ENCODE peak calls at places on chromosomes 4 and X, in ten cellular contexts. O is transverse colon, D is left ventricle myocardium inferior, Y is thoracic aorta, Q is heart right ventricle, N is endodermal cell, V is lung, J is upper lobe of left lung, E is uterus, F is K562. S is an unnamed sample.

GRCh38 chrX:55709735-55710134 is 7.8 kb upstream of the RRAGB start:
- DNase-seq in N (no peak), Y (no peak), O (no peak), J (no peak), E (no peak), D (no peak), V (no peak), Q (no peak), F (no peak), S (no peak)

GRCh38 chr4:1775731-1776500 is 17.2 kb upstream of the FGFR3 start:
- DNase-seq in E (no peak), N (peak), J (no peak), Y (no peak), D (no peak), F (no peak), Q (no peak), V (no peak), O (no peak), S (no peak)

GRCh38 chr4:138869631-138870030 is 145.9 kb upstream of the NOCT start:
- DNase-seq in Y (no peak), O (no peak), D (peak), E (no peak), J (no peak), N (no peak), V (no peak), F (no peak), Q (peak), S (no peak)

GRCh38 chr4:19927381-19927780 is 324.3 kb upstream of the SLIT2 start:
- DNase-seq in D (no peak), V (no peak), F (no peak), J (no peak), Q (no peak), Y (no peak), E (no peak), N (no peak), O (no peak), S (no peak)

GRCh38 chr4:12118651-12119213 is 690.0 kb upstream of the HS3ST1 start:
- DNase-seq in O (no peak), Q (no peak), Y (no peak), V (no peak), F (no peak), E (no peak), N (no peak), D (no peak), J (no peak), S (no peak)

GRCh38 chrX:111837226-111837625 is 38.8 kb upstream of the TRPC5OS start:
- DNase-seq in Q (no peak), J (no peak), V (no peak), N (peak), O (no peak), D (no peak), F (no peak), E (no peak), Y (no peak), S (no peak)

GRCh38 chr4:188818300-188818699 is 679.1 kb downstream of the TRIML1 start:
- DNase-seq in V (no peak), N (no peak), J (no peak), Y (no peak), E (no peak), O (no peak), Q (no peak), D (no peak), F (no peak), S (no peak)

GRCh38 chr4:7828926-7829325 is 110.7 kb downstream of the AFAP1 start:
- DNase-seq in Y (no peak), E (no peak), Q (no peak), J (no peak), O (no peak), D (no peak), N (no peak), V (no peak), F (no peak), S (no peak)

GRCh38 chrX:133290076-133290475 is 71.9 kb upstream of the TFDP3 start:
- DNase-seq in O (no peak), E (no peak), Y (no peak), N (no peak), F (no peak), V (no peak), J (no peak), Q (no peak), D (no peak), S (no peak)

GRCh38 chr4:78149737-78150136 is 92.6 kb downstream of the FRAS1 start:
- DNase-seq in F (no peak), J (no peak), Q (no peak), N (peak), E (no peak), Y (no peak), V (no peak), D (no peak), O (no peak), S (no peak)

GRCh38 chr4:159042097-159042605 is 60.7 kb upstream of the RAPGEF2 start:
- DNase-seq in J (no peak), Y (no peak), E (no peak), F (peak), Q (peak), V (peak), O (peak), D (no peak), N (no peak), S (no peak)

GRCh38 chr4:38190717-38191178 is 230.6 kb downstream of the PTTG2 start:
- DNase-seq in E (no peak), F (no peak), D (peak), O (no peak), J (no peak), Y (peak), N (no peak), V (no peak), Q (peak), S (peak)

GRCh38 chrX:31092970-31093638 is 21.3 kb upstream of the FTHL17 start:
- DNase-seq in Y (no peak), J (no peak), F (no peak), Q (no peak), O (no peak), E (no peak), V (no peak), D (no peak), N (no peak), S (no peak)

GRCh38 chr4:77734928-77735327 is 84.2 kb downstream of the CNOT6L start:
- DNase-seq in N (peak), V (no peak), J (no peak), D (no peak), O (peak), Y (no peak), E (no peak), F (peak), Q (no peak), S (no peak)

GRCh38 chrX:38275615-38276014 is 51.7 kb downstream of the RPGR start:
- DNase-seq in E (no peak), Y (no peak), O (no peak), D (no peak), J (no peak), N (no peak), Q (no peak), V (no peak), F (no peak), S (no peak)

GRCh38 chrX:83022020-83022419 is 486.1 kb upstream of the POU3F4 start:
- DNase-seq in F (no peak), O (no peak), D (no peak), N (peak), J (no peak), E (no peak), Y (no peak), V (no peak), Q (no peak), S (no peak)

GRCh38 chrX:11509786-11510185 is 155.9 kb downstream of the ARHGAP6 start:
- DNase-seq in O (no peak), Y (no peak), F (no peak), J (no peak), N (no peak), D (no peak), Q (no peak), V (no peak), E (no peak), S (no peak)

GRCh38 chr4:38115601-38116000 is 155.4 kb downstream of the PTTG2 start:
- DNase-seq in Q (no peak), E (no peak), Y (no peak), O (no peak), D (no peak), N (no peak), F (no peak), J (no peak), V (no peak), S (no peak)

GRCh38 chr4:1910643-1911042 is 39.5 kb downstream of the NSD2 start:
- DNase-seq in O (peak), J (no peak), V (no peak), F (peak), N (peak), D (no peak), Y (no peak), Q (no peak), E (no peak), S (no peak)

GRCh38 chr4:25367004-25367621 is 9.9 kb upstream of the ANAPC4 start:
- DNase-seq in D (no peak), F (no peak), E (no peak), N (no peak), J (no peak), Q (no peak), Y (no peak), O (no peak), V (no peak), S (no peak)

GRCh38 chr4:54499308-54500074 is 158.3 kb upstream of the KIT start:
- DNase-seq in J (no peak), D (no peak), Y (no peak), O (no peak), E (no peak), V (no peak), F (no peak), Q (no peak), N (no peak), S (no peak)

GRCh38 chr4:78737020-78737419 is 39.1 kb upstream of the BMP2K start:
- DNase-seq in V (no peak), N (no peak), J (no peak), F (no peak), Q (no peak), D (no peak), E (no peak), Y (no peak), O (no peak), S (no peak)

GRCh38 chrX:136147320-136147901 is at the start of gene FHL1:
- DNase-seq in O (peak), E (peak), Q (peak), D (peak), N (peak), Y (no peak), F (peak), J (peak), V (no peak), S (peak)

GRCh38 chrX:108349210-108349609 is 89.0 kb downstream of the COL4A6 start:
- DNase-seq in Y (no peak), V (no peak), Q (no peak), O (no peak), F (no peak), D (no peak), E (no peak), N (no peak), J (no peak), S (no peak)

GRCh38 chrX:126982158-126982557 is 162.6 kb downstream of the PRR32 start:
- DNase-seq in F (no peak), E (no peak), D (no peak), O (no peak), J (no peak), N (no peak), Y (no peak), V (no peak), Q (no peak), S (no peak)

GRCh38 chr4:123297836-123298235 is 98.8 kb upstream of the SPRY1 start:
- DNase-seq in O (no peak), J (no peak), F (no peak), D (no peak), Q (no peak), V (no peak), E (no peak), Y (no peak), N (no peak), S (no peak)

GRCh38 chr4:123300222-123300621 is 96.4 kb upstream of the SPRY1 start:
- DNase-seq in F (no peak), V (no peak), Q (no peak), J (no peak), Y (no peak), N (no peak), E (no peak), D (no peak), O (no peak), S (no peak)

GRCh38 chr4:123300625-123301024 is 96.0 kb upstream of the SPRY1 start:
- DNase-seq in O (no peak), E (no peak), N (no peak), Q (no peak), V (no peak), F (no peak), Y (no peak), J (no peak), D (no peak), S (no peak)

GRCh38 chr4:123298798-123299197 is 97.8 kb upstream of the SPRY1 start:
- DNase-seq in D (no peak), O (no peak), F (no peak), Q (no peak), J (no peak), N (no peak), V (no peak), Y (no peak), E (no peak), S (no peak)

DNA sequence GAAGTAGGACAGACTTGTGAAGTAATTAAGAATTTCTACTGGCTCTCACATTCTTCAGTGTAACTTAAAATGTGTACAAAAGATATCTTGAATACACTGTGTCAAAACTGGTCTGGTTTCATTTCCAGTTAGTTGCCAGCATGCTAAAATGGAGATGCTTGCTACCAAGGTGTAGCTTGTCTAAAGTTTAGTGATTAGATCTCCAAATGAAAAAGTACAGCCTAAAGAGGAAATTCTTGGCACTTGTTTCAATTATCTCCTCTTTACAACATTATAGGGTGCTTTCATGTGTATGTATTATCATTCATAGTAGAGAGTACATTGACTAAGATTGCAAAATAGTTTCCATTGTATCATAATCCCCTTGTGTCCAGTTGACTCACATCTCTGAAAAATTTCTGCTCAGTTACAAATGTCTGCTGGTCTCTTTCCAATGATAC is 97.4 kb upstream of the SPRY1 start:
- DNase-seq in O (no peak), Q (no peak), D (no peak), F (no peak), Y (no peak), E (no peak), J (no peak), N (no peak), V (no peak), S (no peak)
- H3K27ac ChIP-seq in O (no peak), Q (peak), D (peak), F (no peak), Y (no peak), E (no peak), J (no peak), N (no peak), V (no peak), S (no peak)

DNA sequence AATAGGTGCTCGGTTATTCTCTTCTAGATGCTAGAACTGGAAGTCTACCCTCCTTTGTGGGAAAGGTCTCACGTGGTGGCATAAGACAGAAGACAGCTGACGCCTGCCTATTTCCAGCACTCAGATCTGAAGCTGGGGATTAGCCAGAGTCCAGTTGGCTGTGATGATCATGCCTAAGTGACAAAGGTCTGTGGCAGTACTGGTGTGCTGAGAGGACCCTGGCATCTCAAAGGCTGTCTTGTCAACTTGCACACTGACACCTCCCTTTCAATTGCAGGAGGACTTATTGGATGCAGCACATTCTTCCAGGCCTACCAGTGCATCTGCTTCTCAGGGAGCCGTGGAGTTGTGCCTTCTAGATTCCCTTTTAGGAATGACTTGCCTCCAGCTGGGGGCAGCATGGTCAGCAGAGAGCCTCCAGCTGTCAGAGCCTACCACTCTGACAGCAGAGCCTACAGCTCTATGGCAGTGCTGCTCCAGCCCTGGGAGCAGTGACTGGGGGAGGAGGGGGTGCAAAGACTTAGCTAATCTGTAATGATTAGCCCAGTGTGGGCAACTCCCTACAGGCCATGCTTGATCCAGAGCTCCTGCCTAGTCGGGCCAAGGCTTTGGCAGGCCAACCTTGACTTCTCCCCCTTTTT is 13.6 kb upstream of the FGFBP2 start:
- DNase-seq in Q (no peak), V (no peak), D (no peak), E (no peak), N (peak), O (no peak), J (no peak), Y (no peak), F (no peak), S (no peak)
- TF ChIP-seq CTCF in Q (peak), V (no peak), D (peak), E (no peak), N (peak), O (no peak), J (no peak), Y (no peak), F (no peak), S (no peak)

DNA sequence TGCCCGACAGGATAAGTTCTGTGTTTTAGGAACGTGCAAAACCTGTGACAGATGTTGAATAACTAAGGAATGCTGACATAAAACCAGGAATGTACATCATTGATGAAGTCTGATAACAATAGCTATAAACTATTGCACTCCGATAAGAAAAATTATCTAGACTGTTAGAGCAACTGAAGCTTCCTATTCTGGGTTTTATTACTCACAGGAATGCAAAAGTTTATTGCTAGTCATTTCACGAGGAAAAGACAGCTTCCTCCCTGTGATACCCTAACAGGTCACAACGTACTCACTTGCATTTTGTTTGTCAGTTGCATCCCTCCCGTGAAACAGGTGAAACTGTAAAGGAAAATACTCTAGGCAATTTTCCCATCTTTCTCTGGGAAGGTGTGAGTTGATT is 65.9 kb downstream of the CLDN22 start:
- DNase-seq in D (no peak), J (no peak), F (no peak), Y (no peak), O (no peak), N (no peak), E (no peak), Q (no peak), V (no peak), S (no peak)
- H3K27ac ChIP-seq in D (no peak), J (no peak), F (no peak), Y (no peak), O (no peak), N (no peak), E (peak), Q (no peak), V (no peak), S (no peak)

DNA sequence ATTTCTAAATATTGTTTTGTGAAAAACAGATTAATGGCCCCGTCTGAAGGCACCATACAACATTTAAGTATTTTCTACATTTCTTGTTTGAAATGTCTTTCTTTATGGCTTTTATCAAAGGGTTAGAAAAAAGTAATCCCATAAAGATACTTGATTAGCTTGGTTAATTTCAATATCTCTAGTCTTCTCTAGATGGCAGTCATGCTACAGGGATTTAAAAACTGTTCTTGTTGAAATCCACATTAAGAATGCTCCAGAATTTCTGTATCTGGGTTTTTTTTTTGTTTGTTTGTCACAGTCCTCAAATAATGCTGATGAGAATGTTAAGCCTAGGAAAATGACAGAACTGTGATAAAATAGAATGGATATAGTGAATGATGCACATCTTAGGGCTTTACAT is 109.0 kb upstream of the AADAT start:
- DNase-seq in Q (no peak), F (no peak), D (no peak), O (no peak), Y (no peak), V (no peak), N (no peak), J (no peak), E (no peak), S (no peak)
- TF ChIP-seq CTCF in Q (no peak), F (no peak), D (no peak), O (peak), Y (no peak), V (no peak), N (peak), J (peak), E (no peak), S (no peak)

S was measured in tibial artery.